ENCODE peak calls at places on chromosomes 5 and 9, in six cellular contexts. O is left ventricle myocardium inferior, D is tibial nerve, T is IMR-90, J is ascending aorta, E is ovary. M is an unnamed sample.

GRCh38 chr5:138668981-138669380 is 84.2 kb upstream of the CTNNA1 start:
- DNase-seq in O (no peak), D (no peak), T (no peak), J (no peak), E (no peak), M (no peak)

GRCh38 chr5:79802404-79802803 is 112.8 kb downstream of the CMYA5 start:
- DNase-seq in O (no peak), D (no peak), T (no peak), J (no peak), E (no peak), M (no peak)

GRCh38 chr9:16515879-16516289 is 354.6 kb downstream of the BNC2 start:
- DNase-seq in O (no peak), D (peak), T (peak), J (no peak), E (peak), M (no peak)

GRCh38 chr9:127751269-127752054 is 16.4 kb upstream of the TOR2A start:
- DNase-seq in O (no peak), D (no peak), T (no peak), J (no peak), E (no peak), M (no peak)

GRCh38 chr9:128073260-128073886 is 5.3 kb downstream of the SLC25A25 start:
- DNase-seq in O (no peak), D (no peak), T (peak), J (no peak), E (no peak), M (no peak)

GRCh38 chr5:2872676-2873075 is 121.2 kb upstream of the IRX2 start:
- DNase-seq in O (no peak), D (no peak), T (no peak), J (no peak), E (no peak), M (no peak)

GRCh38 chr5:42994285-42995151 is 45.6 kb downstream of the ANXA2R start:
- DNase-seq in O (peak), D (peak), T (peak), J (peak), E (peak), M (peak)

GRCh38 chr9:103335461-103335860 is 340.3 kb downstream of the CYLC2 start:
- DNase-seq in O (no peak), D (no peak), T (no peak), J (no peak), E (no peak), M (no peak)

GRCh38 chr5:175022286-175022685 is 297.9 kb downstream of the MSX2 start:
- DNase-seq in O (no peak), D (no peak), T (no peak), J (no peak), E (no peak), M (no peak)

GRCh38 chr5:116038817-116039216 is 6.5 kb downstream of the ARL14EPL start:
- DNase-seq in O (no peak), D (no peak), T (no peak), J (no peak), E (no peak), M (no peak)

GRCh38 chr9:131419029-131419614 is 25.2 kb downstream of the PRRC2B start:
- DNase-seq in O (no peak), D (no peak), T (peak), J (no peak), E (no peak), M (no peak)
- H3K27ac ChIP-seq in O (peak), D (peak), T (no peak), J (peak), E (no peak), M (no peak)

DNA sequence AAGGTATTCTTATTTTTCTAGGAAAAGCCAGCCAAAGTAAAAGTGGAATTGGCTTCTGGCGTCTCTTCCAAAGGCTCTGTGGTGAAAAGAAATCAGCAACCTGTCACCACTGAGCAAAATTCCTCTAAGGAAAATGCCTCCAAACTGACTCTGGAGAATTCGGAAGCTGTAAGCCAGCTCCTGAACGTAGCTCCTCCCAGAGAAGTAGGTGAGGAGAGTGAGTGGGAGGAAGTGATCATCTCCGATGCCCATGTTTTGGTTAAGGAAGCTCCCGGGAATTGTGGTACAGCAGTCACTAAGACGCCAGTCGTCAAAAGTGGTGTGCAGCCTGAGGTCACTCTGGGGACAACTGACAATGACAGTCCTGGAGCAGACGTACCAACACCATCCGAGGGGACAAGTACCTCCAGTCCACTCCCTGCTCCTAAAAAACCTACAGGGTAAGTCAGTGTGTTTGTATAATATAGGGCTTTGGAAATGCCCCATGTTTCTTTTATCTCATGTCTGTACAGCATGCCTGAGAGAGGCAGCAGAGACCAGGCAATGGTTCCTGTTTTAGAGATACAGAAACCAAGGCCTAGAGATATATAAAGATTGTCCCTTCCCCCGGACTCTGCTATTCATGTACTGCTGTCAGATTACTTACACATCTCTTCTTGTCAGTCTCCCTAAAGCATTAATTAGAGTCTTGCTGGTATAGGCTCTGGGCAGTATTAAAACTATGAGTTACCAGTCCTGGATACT is 23.9 kb downstream of the HMGXB3 start:
- DNase-seq in O (no peak), D (no peak), T (peak), J (no peak), E (no peak), M (no peak)
- TF ChIP-seq CTCF in O (peak), D (no peak), T (peak), J (no peak), E (no peak), M (no peak)

GRCh38 chr5:87361031-87361443 is 51.7 kb downstream of the CCNH start:
- DNase-seq in O (no peak), D (peak), T (peak), J (no peak), E (no peak), M (no peak)
- H3K27ac ChIP-seq in O (no peak), D (no peak), T (peak), J (no peak), E (no peak), M (no peak)

GRCh38 chr5:141150215-141150992 is 547 bp downstream of the PCDHB6 start:
- DNase-seq in O (no peak), D (no peak), T (no peak), J (no peak), E (no peak), M (no peak)

GRCh38 chr5:141149812-141150211 is at the start of gene PCDHB6:
- DNase-seq in O (no peak), D (no peak), T (peak), J (no peak), E (no peak), M (no peak)

GRCh38 chr5:141150993-141151325 is 1.1 kb downstream of the PCDHB6 start:
- DNase-seq in O (no peak), D (no peak), T (no peak), J (no peak), E (no peak), M (no peak)

GRCh38 chr5:141155540-141156374 is 5.9 kb downstream of the PCDHB6 start:
- DNase-seq in O (no peak), D (no peak), T (no peak), J (no peak), E (no peak), M (no peak)
- TF ChIP-seq CTCF in O (peak), D (no peak), T (no peak), J (no peak), E (no peak), M (peak)

GRCh38 chr5:38670066-38670465 is 113.6 kb upstream of the LIFR start:
- DNase-seq in O (no peak), D (no peak), T (no peak), J (no peak), E (no peak), M (no peak)
- H3K27ac ChIP-seq in O (no peak), D (peak), T (no peak), J (no peak), E (no peak), M (no peak)

GRCh38 chr5:65037845-65038815 is 269.4 kb downstream of the CWC27 start:
- DNase-seq in O (no peak), D (no peak), T (no peak), J (peak), E (peak), M (peak)

GRCh38 chr5:65034782-65035181 is 266.1 kb downstream of the CWC27 start:
- DNase-seq in O (peak), D (no peak), T (no peak), J (peak), E (peak), M (peak)

GRCh38 chr5:65034029-65034781 is 265.5 kb downstream of the CWC27 start:
- DNase-seq in O (no peak), D (no peak), T (no peak), J (peak), E (no peak), M (peak)

GRCh38 chr5:65032250-65032649 is 263.5 kb downstream of the CWC27 start:
- DNase-seq in O (no peak), D (no peak), T (peak), J (peak), E (no peak), M (no peak)

DNA sequence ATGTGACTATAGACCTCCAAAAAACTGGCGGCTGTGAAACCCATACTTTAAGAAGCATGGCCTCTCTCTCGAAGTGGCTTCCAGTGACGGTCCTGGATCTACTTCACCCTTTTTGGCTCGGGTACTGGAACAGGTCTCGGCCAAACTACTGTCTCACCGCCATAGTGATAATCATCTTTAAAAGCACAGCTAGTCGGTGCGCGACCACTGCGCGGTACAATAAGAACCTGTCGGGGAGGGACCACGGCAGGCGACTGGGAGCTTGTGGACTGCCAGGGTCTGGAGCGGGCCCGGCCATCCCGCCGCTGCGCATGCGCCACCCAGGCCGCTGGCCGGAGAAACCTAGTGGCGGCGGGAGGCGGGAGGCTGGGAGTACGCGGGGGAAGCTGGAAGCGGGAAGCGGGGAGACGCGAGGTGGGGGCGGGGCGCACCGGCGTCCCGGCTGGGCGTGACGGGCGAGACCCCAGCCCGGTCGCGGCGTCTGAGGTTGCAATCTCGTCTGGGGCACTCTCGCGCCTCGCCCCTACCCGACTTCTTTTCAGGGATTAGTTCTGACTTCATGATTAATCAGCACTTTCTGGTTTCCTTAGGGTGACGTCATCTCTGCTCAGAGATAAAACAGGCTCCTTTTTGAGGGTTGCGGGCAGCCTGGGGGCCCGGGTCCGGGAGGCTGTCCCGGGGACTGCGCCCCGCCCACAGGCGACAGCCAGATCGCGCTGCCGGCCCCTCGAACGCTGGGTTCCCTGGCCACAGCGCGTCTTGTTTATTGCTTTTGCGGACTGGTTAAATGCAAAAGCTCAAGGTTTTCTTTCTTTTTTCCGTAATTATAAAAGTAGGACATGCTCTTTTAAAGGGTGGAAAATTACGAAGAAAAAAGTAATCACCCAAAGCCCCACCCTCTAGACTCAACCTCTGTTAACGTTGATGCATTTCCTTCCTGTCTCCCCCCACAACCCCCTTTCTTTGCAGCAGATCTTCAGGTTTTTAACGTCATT is 266.8 kb downstream of the CWC27 start:
- DNase-seq in O (peak), D (peak), T (peak), J (peak), E (peak), M (peak)
- TF ChIP-seq CTCF in O (peak), D (peak), T (no peak), J (no peak), E (no peak), M (no peak)

DNA sequence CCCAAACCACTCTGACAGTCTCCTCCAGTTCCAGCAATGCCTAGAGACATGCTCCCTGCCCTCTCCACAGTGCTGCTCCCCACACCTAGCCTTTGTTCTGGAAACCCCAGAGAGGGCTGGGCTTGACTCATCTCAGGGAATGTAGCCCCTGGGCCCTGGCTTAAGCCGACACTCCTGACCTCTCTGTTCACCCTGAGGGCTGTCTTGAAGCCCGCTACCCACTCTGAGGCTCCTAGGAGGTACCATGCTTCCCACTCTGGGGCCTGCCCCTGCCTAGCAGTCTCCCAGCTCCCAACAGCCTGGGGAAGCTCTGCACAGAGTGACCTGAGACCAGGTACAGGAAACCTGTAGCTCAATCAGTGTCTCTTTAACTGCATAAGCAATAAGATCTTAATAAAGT is 4.0 kb downstream of the SLC35A4 start:
- DNase-seq in O (no peak), D (no peak), T (no peak), J (no peak), E (no peak), M (no peak)
- H3K27ac ChIP-seq in O (peak), D (peak), T (no peak), J (peak), E (no peak), M (no peak)

GRCh38 chr9:31744589-31744988 is 639.9 kb upstream of the ACO1 start:
- DNase-seq in O (no peak), D (no peak), T (no peak), J (no peak), E (no peak), M (no peak)
- TF ChIP-seq CTCF in O (no peak), D (no peak), T (no peak), J (no peak), E (no peak), M (no peak)

M was measured in WERI-Rb-1.